ENCODE peak calls at places on chromosomes 6 and 20, in four cellular contexts. V is ascending aorta, S is AG04450, R is dorsolateral prefrontal cortex. T is an unnamed sample.

GRCh38 chr6:102381203-102381602 is 987.7 kb downstream of the GRIK2 start:
- DNase-seq in V (no peak), S (no peak), R (no peak), T (no peak)

GRCh38 chr6:123802351-123802696 is 1.3 kb upstream of the NKAIN2 start:
- DNase-seq in V (no peak), S (no peak), R (no peak), T (no peak)

GRCh38 chr20:33992145-33992922 is 1.4 kb upstream of the RALY start:
- DNase-seq in V (no peak), S (no peak), R (no peak), T (no peak)

GRCh38 chr6:166996406-166996805 is 2.8 kb upstream of the CEP43 start:
- DNase-seq in V (no peak), S (peak), R (no peak), T (no peak)

GRCh38 chr20:49916146-49917002 is 1.0 kb upstream of the SPATA2 start:
- DNase-seq in V (no peak), S (no peak), R (no peak), T (no peak)

GRCh38 chr6:82246802-82247633 is 526 bp downstream of the IBTK start:
- DNase-seq in V (no peak), S (no peak), R (peak), T (peak)

GRCh38 chr6:96837138-96837971 is at the start of gene GPR63:
- DNase-seq in V (no peak), S (peak), R (peak), T (peak)

GRCh38 chr6:78910611-78911134 is 43.3 kb downstream of the IRAK1BP1 start:
- DNase-seq in V (no peak), S (no peak), R (no peak), T (peak)

GRCh38 chr20:7195704-7196103 is 428.2 kb downstream of the BMP2 start:
- DNase-seq in V (no peak), S (no peak), R (no peak), T (no peak)

GRCh38 chr20:45012682-45013302 is 46.5 kb downstream of the STK4 start:
- DNase-seq in V (no peak), S (peak), R (no peak), T (no peak)

GRCh38 chr20:61712632-61713031 is 353.0 kb downstream of the TAF4 start:
- DNase-seq in V (no peak), S (no peak), R (no peak), T (no peak)

GRCh38 chr6:87661016-87661415 is 41.0 kb downstream of the AKIRIN2 start:
- DNase-seq in V (no peak), S (no peak), R (no peak), T (no peak)

GRCh38 chr6:42359021-42359420 is 92.7 kb downstream of the TRERF1 start:
- DNase-seq in V (no peak), S (no peak), R (no peak), T (no peak)

GRCh38 chr6:26739811-26740210 is 80.3 kb upstream of the ZNF322 start:
- DNase-seq in V (no peak), S (no peak), R (no peak), T (no peak)

GRCh38 chr6:26243742-26244141 is 121.3 kb upstream of the BTN3A2 start:
- DNase-seq in V (no peak), S (no peak), R (no peak), T (no peak)

GRCh38 chr6:3340358-3340798 is 81.6 kb downstream of the PSMG4 start:
- DNase-seq in V (no peak), S (no peak), R (no peak), T (no peak)

GRCh38 chr20:48656661-48657211 is 171.1 kb downstream of the PREX1 start:
- DNase-seq in V (no peak), S (no peak), R (peak), T (peak)

GRCh38 chr20:62758226-62758912 is 37.9 kb upstream of the MRGBP start:
- DNase-seq in V (no peak), S (no peak), R (no peak), T (no peak)

GRCh38 chr6:26230336-26230735 is 134.7 kb upstream of the BTN3A2 start:
- DNase-seq in V (no peak), S (no peak), R (no peak), T (no peak)

GRCh38 chr6:42153921-42154320 is 11.5 kb upstream of the C6orf132 start:
- DNase-seq in V (no peak), S (no peak), R (no peak), T (no peak)

GRCh38 chr6:152634773-152635172 is 2.4 kb downstream of the SYNE1 start:
- DNase-seq in V (no peak), S (no peak), R (no peak), T (no peak)

GRCh38 chr6:130012728-130013127 is 5.7 kb upstream of the L3MBTL3 start:
- DNase-seq in V (no peak), S (no peak), R (no peak), T (no peak)

GRCh38 chr6:37038297-37039198 is 33.1 kb downstream of the FGD2 start:
- DNase-seq in V (no peak), S (no peak), R (no peak), T (no peak)

GRCh38 chr20:61922936-61923335 is 142.7 kb downstream of the TAF4 start:
- DNase-seq in V (no peak), S (no peak), R (no peak), T (no peak)

GRCh38 chr20:32761831-32762753 is at the start of gene DNMT3B:
- DNase-seq in V (no peak), S (peak), R (peak), T (peak)

GRCh38 chr6:31125162-31125561 is 4.9 kb upstream of the CDSN start:
- DNase-seq in V (no peak), S (no peak), R (no peak), T (no peak)

GRCh38 chr6:27840572-27840971 is 71.6 kb downstream of the OR2B2 start:
- DNase-seq in V (no peak), S (no peak), R (no peak), T (no peak)

GRCh38 chr20:8076505-8077498 is 55.3 kb upstream of the PLCB1 start:
- DNase-seq in V (no peak), S (no peak), R (no peak), T (no peak)

GRCh38 chr6:151335930-151336329 is 55.4 kb downstream of the ZBTB2 start:
- DNase-seq in V (no peak), S (no peak), R (no peak), T (no peak)

GRCh38 chr20:17849901-17850673 is 118.5 kb downstream of the SNX5 start:
- DNase-seq in V (peak), S (peak), R (no peak), T (no peak)

GRCh38 chr20:41989935-41990635 is 371.9 kb upstream of the CHD6 start:
- DNase-seq in V (no peak), S (no peak), R (no peak), T (no peak)

GRCh38 chr20:43191946-43192847 is 2.5 kb upstream of the PTPRT start:
- DNase-seq in V (no peak), S (no peak), R (no peak), T (peak)

GRCh38 chr6:26012061-26012460 is 49.5 kb downstream of the TRIM38 start:
- DNase-seq in V (no peak), S (no peak), R (no peak), T (no peak)

GRCh38 chr6:16132909-16133308 is 4.0 kb downstream of the MYLIP start:
- DNase-seq in V (no peak), S (no peak), R (no peak), T (no peak)

GRCh38 chr6:56459030-56459805 is 183.5 kb downstream of the DST start:
- DNase-seq in V (no peak), S (no peak), R (no peak), T (no peak)

GRCh38 chr20:29079769-29080690 is 2177.4 kb upstream of the DEFB115 start:
- DNase-seq in V (no peak), S (no peak), R (no peak), T (no peak)

GRCh38 chr6:80376411-80376810 is 269.9 kb downstream of the BCKDHB start:
- DNase-seq in V (no peak), S (no peak), R (no peak), T (no peak)

GRCh38 chr6:90375681-90376439 is 79.2 kb upstream of the BACH2 start:
- DNase-seq in V (peak), S (peak), R (no peak), T (no peak)

GRCh38 chr20:3156811-3157619 is 2.6 kb downstream of the FASTKD5 start:
- DNase-seq in V (no peak), S (no peak), R (no peak), T (no peak)

DNA sequence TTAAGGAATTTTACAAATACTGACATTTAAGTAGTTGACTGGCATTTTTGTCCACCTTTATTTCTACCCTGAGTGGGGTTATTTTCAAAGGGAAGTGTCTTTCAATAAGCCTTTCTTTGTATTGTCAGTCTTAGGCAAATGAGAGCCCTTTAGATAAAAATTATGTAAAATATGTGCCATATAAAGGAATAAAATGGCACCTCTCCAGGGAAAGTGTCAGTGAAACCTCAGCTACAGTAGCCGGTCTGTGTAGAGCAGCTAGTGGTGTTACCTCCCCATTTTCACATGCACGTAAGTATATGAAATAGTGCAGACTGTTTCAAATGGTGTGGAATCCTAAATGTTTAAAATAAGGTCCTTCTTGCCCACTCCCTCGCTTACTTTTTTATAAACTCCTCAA is 5.0 kb downstream of the FAM217B start:
- DNase-seq in V (no peak), S (no peak), R (no peak), T (no peak)
- TF ChIP-seq CTCF in V (no peak), S (no peak), R (no peak), T (no peak)

DNA sequence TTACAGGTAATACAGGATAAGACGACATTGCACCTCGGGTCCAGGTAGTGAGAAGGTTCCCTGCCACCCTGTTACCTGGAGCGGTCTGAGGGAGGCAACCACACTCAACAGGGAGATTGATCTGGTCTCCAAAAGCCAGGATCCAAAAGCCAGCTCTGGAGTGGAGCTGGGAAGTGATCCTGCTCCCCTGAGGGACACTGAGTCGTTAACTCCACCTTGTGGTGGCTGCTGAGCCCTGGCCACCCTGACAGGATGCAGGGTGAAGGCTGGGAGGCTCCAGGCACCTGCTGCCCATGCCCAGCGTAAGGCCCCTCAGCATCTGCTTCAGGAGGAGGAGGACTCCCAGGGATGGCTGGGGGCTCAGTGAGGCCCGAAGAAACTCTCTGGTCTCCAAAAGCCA is 38.7 kb upstream of the SLC22A2 start:
- DNase-seq in V (no peak), S (no peak), R (no peak), T (no peak)
- TF ChIP-seq CTCF in V (no peak), S (no peak), R (no peak), T (no peak)

DNA sequence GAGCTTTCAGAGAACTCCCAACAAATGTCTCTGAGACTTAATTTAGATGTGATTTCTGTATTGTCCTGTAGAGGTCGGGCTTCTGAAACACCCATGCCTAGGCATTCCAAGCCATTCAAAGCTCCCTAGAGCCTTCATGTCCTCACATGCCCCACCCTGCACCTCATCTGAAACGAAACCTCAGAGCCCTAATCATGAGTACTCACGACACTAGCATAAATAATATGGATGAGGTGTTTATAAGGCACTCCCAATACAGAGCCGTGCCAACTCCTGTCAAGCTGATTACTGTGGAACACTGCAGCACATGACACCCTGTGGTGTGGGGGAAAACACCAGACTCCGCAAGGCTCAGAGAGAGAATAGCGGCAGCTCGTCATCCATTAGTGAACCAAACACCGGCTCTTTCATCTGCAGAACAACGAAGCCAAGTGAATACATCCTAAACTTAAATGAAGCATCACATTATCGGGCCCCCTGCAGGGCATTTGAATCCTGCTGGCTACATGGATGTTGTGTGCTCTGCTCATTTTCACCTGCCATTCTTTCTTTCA is 83.8 kb downstream of the FNDC1 start:
- DNase-seq in V (no peak), S (peak), R (no peak), T (peak)
- TF ChIP-seq CTCF in V (peak), S (peak), R (peak), T (peak)

GRCh38 chr20:12835999-12836398 is 172.8 kb upstream of the SPTLC3 start:
- DNase-seq in V (no peak), S (no peak), R (no peak), T (no peak)

GRCh38 chr20:12833861-12834260 is 174.9 kb upstream of the SPTLC3 start:
- DNase-seq in V (no peak), S (no peak), R (no peak), T (no peak)

GRCh38 chr20:12837646-12838045 is 171.1 kb upstream of the SPTLC3 start:
- DNase-seq in V (no peak), S (no peak), R (no peak), T (no peak)

DNA sequence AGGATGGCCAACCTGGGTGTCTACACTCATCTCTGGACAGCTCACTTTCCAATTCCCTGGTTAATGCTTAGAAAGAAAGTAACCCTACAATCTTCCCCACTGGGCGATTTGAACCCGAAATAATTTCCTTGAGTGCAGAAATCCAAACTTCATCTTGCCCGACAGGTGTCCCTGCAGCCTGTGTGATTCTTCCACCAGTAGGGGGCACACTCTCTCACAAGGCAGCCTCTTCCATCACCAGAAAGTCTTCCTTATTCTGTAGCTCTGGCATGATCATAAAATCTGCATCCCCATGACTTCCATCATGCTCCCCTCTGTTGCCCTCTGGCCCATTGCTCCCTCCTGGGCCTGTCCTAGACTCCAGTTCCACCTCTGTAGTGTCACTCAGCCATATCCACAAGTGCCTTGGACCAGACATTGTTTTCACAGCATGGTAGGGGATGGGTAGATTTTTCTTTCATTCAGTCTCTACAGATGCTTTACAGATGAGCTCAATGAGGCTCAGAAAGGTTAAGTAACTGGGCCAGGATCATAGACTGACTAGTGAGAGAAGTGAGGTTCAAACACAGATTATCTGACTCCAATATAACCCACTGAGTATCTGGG is 170.4 kb upstream of the SPTLC3 start:
- DNase-seq in V (no peak), S (no peak), R (no peak), T (no peak)
- TF ChIP-seq CTCF in V (no peak), S (peak), R (no peak), T (peak)